ENCODE peak calls at places on chromosomes 5 and 9, in ten cellular contexts. X is endothelial cell; M is upper lobe of right lung; L is bronchial epithelial cell; Y is GM20000; Q is H9; G is neural crest cell; Z is RWPE1; E is AG04450; N is CD8-positive, alpha-beta T cell. R is an unnamed sample.
A peak's percentile ranks its signal among the peaks of the same experiment; 100 is the strongest.

GRCh38 chr5:126884269-126884819 is 107.4 kb downstream of the LMNB1 start:
- DNase-seq in G (no peak), Z (peak; percentile 66), E (peak; percentile 68), Q (no peak), Y (no peak), X (no peak), N (no peak), L (peak; percentile 97), M (no peak), R (no peak)

GRCh38 chr5:108727154-108727638 is 20.5 kb upstream of the FER start:
- DNase-seq in L (peak; percentile 35), N (no peak), Y (no peak), Z (peak; percentile 18), X (no peak), G (peak; percentile 3), M (no peak), E (no peak), Q (no peak), R (peak; percentile 65)

GRCh38 chr5:68834486-68834885 is 259.3 kb upstream of the SLC30A5 start:
- DNase-seq in G (no peak), N (no peak), Y (no peak), L (no peak), Z (no peak), X (no peak), E (no peak), M (no peak), Q (no peak), R (no peak)

GRCh38 chr5:56749842-56750241 is 65.5 kb upstream of the MAP3K1 start:
- DNase-seq in Y (no peak), E (no peak), Q (no peak), G (no peak), L (no peak), N (no peak), M (no peak), X (no peak), Z (no peak), R (no peak)

GRCh38 chr5:90934738-90935137 is 376.1 kb downstream of the ADGRV1 start:
- DNase-seq in M (no peak), G (no peak), Z (no peak), Q (no peak), E (no peak), L (no peak), Y (no peak), X (no peak), N (no peak), R (no peak)

GRCh38 chr5:56305551-56305950 is 72.4 kb upstream of the ANKRD55 start:
- DNase-seq in G (no peak), M (no peak), E (no peak), N (no peak), Z (no peak), X (no peak), Q (no peak), Y (no peak), L (no peak), R (no peak)

GRCh38 chr9:137422668-137423000 is 328 bp downstream of the EXD3 start:
- DNase-seq in Z (no peak), Y (peak; percentile 69), Q (peak; percentile 54), G (no peak), M (no peak), E (no peak), N (no peak), X (peak; percentile 48), L (no peak), R (no peak)

GRCh38 chr5:149452665-149453617 is 73.8 kb upstream of the IL17B start:
- DNase-seq in N (no peak), G (no peak), X (no peak), M (no peak), Q (peak; percentile 65), Y (no peak), L (peak; percentile 87), E (peak; percentile 78), Z (peak; percentile 93), R (no peak)

GRCh38 chr9:135326141-135326540 is 153.4 kb upstream of the PPP1R26 start:
- DNase-seq in Z (no peak), G (no peak), Y (no peak), N (no peak), Q (peak; percentile 19), L (no peak), E (no peak), M (no peak), X (no peak), R (no peak)

GRCh38 chr5:133469846-133470245 is 142.5 kb downstream of the FSTL4 start:
- DNase-seq in X (no peak), Y (no peak), N (no peak), Q (no peak), Z (no peak), M (no peak), L (no peak), G (no peak), E (no peak), R (no peak)

GRCh38 chr5:172479034-172479783 is 24.9 kb upstream of the SH3PXD2B start:
- DNase-seq in Y (peak; percentile 82), Z (peak; percentile 95), M (peak; percentile 85), L (peak; percentile 77), Q (peak; percentile 88), X (peak; percentile 79), E (peak; percentile 61), N (peak; percentile 18), G (peak; percentile 74), R (peak; percentile 75)

GRCh38 chr5:30040483-30041116 is 1152.9 kb upstream of the CDH6 start:
- DNase-seq in G (peak; percentile 79), X (peak; percentile 68), L (peak; percentile 4), Z (peak; percentile 39), M (no peak), E (no peak), Y (peak; percentile 23), N (no peak), Q (peak; percentile 68), R (peak; percentile 64)

DNA sequence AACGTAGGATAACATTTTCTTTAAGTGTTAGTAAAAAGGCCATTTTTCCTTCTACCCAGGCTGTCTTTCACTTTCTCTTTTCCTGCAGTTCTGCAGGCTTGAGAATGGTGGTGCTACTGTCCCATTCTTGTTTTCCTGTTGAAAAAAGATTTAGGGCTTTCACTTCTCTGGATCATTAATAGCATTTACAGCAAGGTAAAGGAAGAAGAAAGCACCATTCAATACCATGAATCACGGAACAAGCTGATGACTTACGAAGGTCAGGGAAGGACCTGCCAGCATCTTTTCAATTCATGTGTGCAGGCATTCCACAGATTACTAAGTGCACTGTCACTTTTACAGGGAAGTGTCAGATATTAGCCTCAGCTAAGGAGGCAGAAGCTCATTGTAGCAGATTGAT is 292.8 kb downstream of the YTHDC2 start:
- DNase-seq in Y (no peak), Q (no peak), G (no peak), L (peak; percentile 42), Z (no peak), M (no peak), E (no peak), X (no peak), N (no peak), R (no peak)
- TF ChIP-seq CTCF in Y (no peak), Q (peak; percentile 72), G (peak; percentile 71), L (peak; percentile 3), Z (no peak), M (peak; percentile 32), E (peak; percentile 46), X (no peak), N (no peak), R (no peak)

GRCh38 chr5:140795259-140795641 is 598 bp downstream of the PCDHA2 start:
- DNase-seq in G (no peak), Z (peak; percentile 17), M (no peak), X (peak; percentile 35), Y (no peak), E (no peak), L (no peak), Q (peak; percentile 44), N (no peak), R (no peak)

GRCh38 chr5:140802781-140803271 is 2.0 kb downstream of the PCDHA3 start:
- DNase-seq in Q (no peak), X (no peak), G (no peak), L (no peak), E (no peak), N (no peak), Y (no peak), Z (no peak), M (no peak), R (no peak)

GRCh38 chr5:140801494-140801841 is 611 bp downstream of the PCDHA3 start:
- DNase-seq in Q (no peak), E (no peak), M (no peak), N (no peak), Z (no peak), G (no peak), Y (no peak), L (no peak), X (no peak), R (no peak)

GRCh38 chr5:140796718-140797095 is 2.1 kb downstream of the PCDHA2 start:
- DNase-seq in Y (no peak), M (no peak), G (no peak), E (no peak), N (no peak), Z (no peak), Q (no peak), X (no peak), L (no peak), R (no peak)

GRCh38 chr5:140800816-140801493 is at the start of gene PCDHA3:
- DNase-seq in Z (no peak), N (no peak), E (no peak), M (no peak), L (peak; percentile 13), X (no peak), Y (no peak), G (no peak), Q (no peak), R (no peak)
- TF ChIP-seq CTCF in Z (no peak), N (no peak), E (no peak), M (peak; percentile 42), L (peak; percentile 2), X (peak; percentile 5), Y (no peak), G (no peak), Q (peak; percentile 45), R (peak; percentile 16)

GRCh38 chr9:114505187-114506081 is at the start of gene WHRN:
- DNase-seq in Z (peak; percentile 100), L (peak; percentile 69), E (peak; percentile 44), M (peak; percentile 96), X (peak; percentile 97), G (peak; percentile 90), Y (peak; percentile 92), N (peak; percentile 89), Q (peak; percentile 97), R (peak; percentile 93)
- TF ChIP-seq CTCF in Z (no peak), L (no peak), E (no peak), M (no peak), X (no peak), G (no peak), Y (no peak), N (no peak), Q (no peak), R (no peak)

GRCh38 chr5:128263357-128263756 is 179.8 kb downstream of the SLC12A2 start:
- DNase-seq in Y (no peak), Q (no peak), L (no peak), G (no peak), E (no peak), Z (no peak), X (no peak), N (no peak), M (no peak), R (peak; percentile 55)

GRCh38 chr5:128259530-128260145 is 176.1 kb downstream of the SLC12A2 start:
- DNase-seq in Q (no peak), N (no peak), Y (no peak), Z (no peak), L (no peak), M (no peak), X (no peak), E (no peak), G (no peak), R (no peak)

DNA sequence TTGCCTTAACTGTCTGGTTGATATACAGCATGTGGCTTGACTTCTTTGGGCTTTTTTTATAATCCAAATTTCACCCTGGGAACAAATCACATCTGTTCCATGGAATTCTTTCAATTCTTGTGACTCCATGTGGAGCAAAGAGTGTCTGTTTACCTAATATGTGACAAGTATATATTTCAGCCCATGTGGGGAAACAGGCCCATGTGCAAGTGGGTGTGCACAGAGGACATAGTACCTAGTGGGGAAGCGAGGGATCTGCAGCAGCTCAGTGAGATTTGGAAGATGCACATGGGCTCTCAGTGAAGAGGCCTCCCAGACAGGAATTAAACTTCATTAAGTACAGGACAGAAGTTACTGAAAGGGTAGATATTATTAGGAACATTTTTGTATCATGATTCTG is 181.0 kb downstream of the SLC12A2 start:
- DNase-seq in Y (no peak), Q (no peak), E (no peak), M (no peak), L (no peak), X (no peak), N (no peak), Z (no peak), G (no peak), R (no peak)
- TF ChIP-seq CTCF in Y (no peak), Q (no peak), E (peak; percentile 23), M (no peak), L (no peak), X (no peak), N (no peak), Z (no peak), G (no peak), R (no peak)